ENCODE peak calls at places on chromosomes 13 and 19, in five cellular contexts. U, Q, T, C and B are unnamed samples.

GRCh38 chr19:19459707-19460251 is 54.3 kb downstream of the GATAD2A start:
- DNase-seq in Q (no peak), U (peak), T (no peak), C (no peak), B (peak)

GRCh38 chr19:49157445-49158224 is at the start of gene TRPM4:
- DNase-seq in Q (peak), C (peak), U (peak), T (peak), B (no peak)

GRCh38 chr19:7844951-7845350 is 14.9 kb downstream of the EVI5L start:
- DNase-seq in Q (no peak), T (no peak), C (no peak), U (no peak), B (no peak)

GRCh38 chr13:40613192-40613818 is 53.1 kb downstream of the FOXO1 start:
- DNase-seq in U (peak), T (no peak), C (no peak), Q (no peak), B (peak)

GRCh38 chr19:23882493-23882892 is 32.2 kb upstream of the ZNF726 start:
- DNase-seq in T (no peak), U (no peak), C (no peak), Q (peak), B (no peak)

GRCh38 chr13:40402931-40403412 is 263.5 kb downstream of the FOXO1 start:
- DNase-seq in T (no peak), U (no peak), C (no peak), Q (no peak), B (no peak)

GRCh38 chr13:46179576-46180368 is 2.2 kb downstream of the LCP1 start:
- DNase-seq in T (no peak), Q (no peak), U (peak), C (no peak), B (peak)

GRCh38 chr13:36666482-36667264 is 7.1 kb upstream of the SERTM1 start:
- DNase-seq in U (no peak), Q (no peak), C (no peak), T (no peak), B (no peak)

GRCh38 chr13:32209670-32210069 is 105.5 kb downstream of the ZAR1L start:
- DNase-seq in T (no peak), Q (no peak), U (no peak), C (no peak), B (no peak)

GRCh38 chr19:46849610-46850009 is 1.0 kb downstream of the AP2S1 start:
- DNase-seq in U (no peak), Q (no peak), C (no peak), T (no peak), B (no peak)

GRCh38 chr13:101258071-101258470 is 158.2 kb downstream of the NALCN start:
- DNase-seq in T (peak), C (no peak), U (peak), Q (peak), B (no peak)